ENCODE peak calls at places on chromosomes 13 and 19, in six cellular contexts. One of them, this sample, is unnamed.

GRCh38 chr13:70668293-70668692 is 560.0 kb upstream of the KLHL1 start:
- DNase-seq in aorta: no peak
- DNase-seq in esophagus muscularis mucosa: no peak
- DNase-seq in uterus: no peak
- DNase-seq in colonic mucosa: no peak
- DNase-seq in right lobe of liver: no peak
- DNase-seq in this sample: no peak

GRCh38 chr13:40341086-40341471 is 325.4 kb downstream of the FOXO1 start:
- DNase-seq in right lobe of liver: no peak
- DNase-seq in colonic mucosa: no peak
- DNase-seq in aorta: no peak
- DNase-seq in esophagus muscularis mucosa: no peak
- DNase-seq in uterus: no peak
- DNase-seq in this sample: no peak

GRCh38 chr19:19079571-19079970 is 15.8 kb downstream of the SLC25A42 start:
- DNase-seq in colonic mucosa: no peak
- DNase-seq in esophagus muscularis mucosa: no peak
- DNase-seq in uterus: no peak
- DNase-seq in aorta: no peak
- DNase-seq in right lobe of liver: no peak
- DNase-seq in this sample: no peak

GRCh38 chr19:10774893-10775292 is 57.0 kb downstream of the DNM2 start:
- DNase-seq in right lobe of liver: no peak
- DNase-seq in aorta: no peak
- DNase-seq in colonic mucosa: no peak
- DNase-seq in uterus: no peak
- DNase-seq in esophagus muscularis mucosa: no peak
- DNase-seq in this sample: no peak

GRCh38 chr13:94966380-94966779 is 254.0 kb upstream of the SOX21 start:
- DNase-seq in right lobe of liver: no peak
- DNase-seq in colonic mucosa: no peak
- DNase-seq in aorta: no peak
- DNase-seq in uterus: no peak
- DNase-seq in esophagus muscularis mucosa: no peak
- DNase-seq in this sample: no peak

GRCh38 chr13:75135325-75135825 is 346.6 kb downstream of the TBC1D4 start:
- DNase-seq in right lobe of liver: no peak
- DNase-seq in colonic mucosa: no peak
- DNase-seq in aorta: no peak
- DNase-seq in esophagus muscularis mucosa: no peak
- DNase-seq in uterus: no peak
- DNase-seq in this sample: no peak

GRCh38 chr13:67619987-67620386 is 389.9 kb upstream of the PCDH9 start:
- DNase-seq in esophagus muscularis mucosa: no peak
- DNase-seq in uterus: no peak
- DNase-seq in right lobe of liver: no peak
- DNase-seq in colonic mucosa: no peak
- DNase-seq in aorta: no peak
- DNase-seq in this sample: no peak

GRCh38 chr19:35142531-35143230 is 374 bp upstream of the FXYD7 start:
- DNase-seq in colonic mucosa: peak; percentile 70
- DNase-seq in uterus: peak; percentile 55
- DNase-seq in right lobe of liver: no peak
- DNase-seq in aorta: peak; percentile 84
- DNase-seq in esophagus muscularis mucosa: no peak
- DNase-seq in this sample: peak; percentile 86

GRCh38 chr13:78785764-78786163 is 126.8 kb upstream of the OBI1 start:
- DNase-seq in aorta: no peak
- DNase-seq in colonic mucosa: no peak
- DNase-seq in uterus: no peak
- DNase-seq in right lobe of liver: no peak
- DNase-seq in esophagus muscularis mucosa: no peak
- DNase-seq in this sample: no peak

GRCh38 chr19:55578761-55579747 is 1.6 kb downstream of the ZNF579 start:
- DNase-seq in esophagus muscularis mucosa: no peak
- DNase-seq in uterus: no peak
- DNase-seq in colonic mucosa: no peak
- DNase-seq in aorta: no peak
- DNase-seq in right lobe of liver: no peak
- DNase-seq in this sample: no peak

GRCh38 chr19:16518483-16519229 is 22.5 kb downstream of the C19orf44 start:
- DNase-seq in uterus: no peak
- DNase-seq in colonic mucosa: no peak
- DNase-seq in esophagus muscularis mucosa: no peak
- DNase-seq in aorta: no peak
- DNase-seq in right lobe of liver: no peak
- DNase-seq in this sample: no peak

GRCh38 chr13:44109986-44110640 is 230.4 kb downstream of the LACC1 start:
- DNase-seq in uterus: no peak
- DNase-seq in esophagus muscularis mucosa: peak; percentile 70
- DNase-seq in right lobe of liver: no peak
- DNase-seq in aorta: no peak
- DNase-seq in colonic mucosa: peak; percentile 44
- DNase-seq in this sample: no peak

GRCh38 chr13:48502601-48503319 is 30.1 kb downstream of the RCBTB2 start:
- DNase-seq in esophagus muscularis mucosa: no peak
- DNase-seq in uterus: no peak
- DNase-seq in colonic mucosa: no peak
- DNase-seq in aorta: no peak
- DNase-seq in right lobe of liver: no peak
- DNase-seq in this sample: no peak

GRCh38 chr13:64414381-64414780 is 2815.8 kb downstream of the PCDH9 start:
- DNase-seq in esophagus muscularis mucosa: no peak
- DNase-seq in uterus: no peak
- DNase-seq in colonic mucosa: no peak
- DNase-seq in aorta: no peak
- DNase-seq in right lobe of liver: no peak
- DNase-seq in this sample: no peak

GRCh38 chr19:33350538-33351309 is 22.8 kb upstream of the CEBPG start:
- DNase-seq in right lobe of liver: no peak
- DNase-seq in colonic mucosa: no peak
- DNase-seq in esophagus muscularis mucosa: no peak
- DNase-seq in uterus: no peak
- DNase-seq in aorta: no peak
- DNase-seq in this sample: no peak

GRCh38 chr13:69769637-69770036 is 338.0 kb upstream of the ATXN8OS start:
- DNase-seq in esophagus muscularis mucosa: no peak
- DNase-seq in right lobe of liver: no peak
- DNase-seq in aorta: no peak
- DNase-seq in uterus: no peak
- DNase-seq in colonic mucosa: no peak
- DNase-seq in this sample: no peak

GRCh38 chr19:33501957-33502356 is 19.6 kb downstream of the PEPD start:
- DNase-seq in esophagus muscularis mucosa: no peak
- DNase-seq in aorta: peak; percentile 43
- DNase-seq in colonic mucosa: no peak
- DNase-seq in right lobe of liver: peak; percentile 96
- DNase-seq in uterus: no peak
- DNase-seq in this sample: no peak

GRCh38 chr19:10183926-10184325 is 10.8 kb downstream of the DNMT1 start:
- DNase-seq in aorta: no peak
- DNase-seq in esophagus muscularis mucosa: no peak
- DNase-seq in right lobe of liver: no peak
- DNase-seq in uterus: no peak
- DNase-seq in colonic mucosa: no peak
- DNase-seq in this sample: no peak

GRCh38 chr13:37488682-37489081 is 109.9 kb downstream of the POSTN start:
- DNase-seq in colonic mucosa: no peak
- DNase-seq in uterus: no peak
- DNase-seq in aorta: no peak
- DNase-seq in right lobe of liver: no peak
- DNase-seq in esophagus muscularis mucosa: no peak
- DNase-seq in this sample: no peak

GRCh38 chr13:109293166-109293565 is 493.2 kb downstream of the IRS2 start:
- DNase-seq in right lobe of liver: no peak
- DNase-seq in uterus: no peak
- DNase-seq in colonic mucosa: no peak
- DNase-seq in esophagus muscularis mucosa: no peak
- DNase-seq in aorta: no peak
- DNase-seq in this sample: no peak

GRCh38 chr13:113121928-113122420 is 625 bp upstream of the F10 start:
- DNase-seq in colonic mucosa: no peak
- DNase-seq in right lobe of liver: peak; percentile 53
- DNase-seq in uterus: no peak
- DNase-seq in esophagus muscularis mucosa: no peak
- DNase-seq in aorta: peak; percentile 59
- DNase-seq in this sample: no peak

GRCh38 chr19:44643605-44644390 is at the start of gene PVR:
- DNase-seq in uterus: peak; percentile 56
- DNase-seq in right lobe of liver: peak; percentile 88
- DNase-seq in colonic mucosa: peak; percentile 79
- DNase-seq in aorta: peak; percentile 92
- DNase-seq in esophagus muscularis mucosa: no peak
- DNase-seq in this sample: no peak

GRCh38 chr19:19444694-19445155 is 39.2 kb downstream of the GATAD2A start:
- DNase-seq in aorta: no peak
- DNase-seq in esophagus muscularis mucosa: no peak
- DNase-seq in colonic mucosa: no peak
- DNase-seq in right lobe of liver: no peak
- DNase-seq in uterus: no peak
- DNase-seq in this sample: no peak

GRCh38 chr19:39212377-39212742 is 8.3 kb upstream of the SYCN start:
- DNase-seq in esophagus muscularis mucosa: no peak
- DNase-seq in aorta: no peak
- DNase-seq in uterus: no peak
- DNase-seq in colonic mucosa: peak; percentile 43
- DNase-seq in right lobe of liver: peak; percentile 55
- DNase-seq in this sample: peak; percentile 44

GRCh38 chr13:24699541-24699940 is 19.3 kb downstream of the ATP12A start:
- DNase-seq in right lobe of liver: no peak
- DNase-seq in esophagus muscularis mucosa: no peak
- DNase-seq in colonic mucosa: no peak
- DNase-seq in aorta: no peak
- DNase-seq in uterus: no peak
- DNase-seq in this sample: no peak

GRCh38 chr19:17311455-17312248 is 2.3 kb downstream of the DDA1 start:
- DNase-seq in right lobe of liver: no peak
- DNase-seq in uterus: no peak
- DNase-seq in colonic mucosa: no peak
- DNase-seq in aorta: no peak
- DNase-seq in esophagus muscularis mucosa: no peak
- DNase-seq in this sample: no peak

DNA sequence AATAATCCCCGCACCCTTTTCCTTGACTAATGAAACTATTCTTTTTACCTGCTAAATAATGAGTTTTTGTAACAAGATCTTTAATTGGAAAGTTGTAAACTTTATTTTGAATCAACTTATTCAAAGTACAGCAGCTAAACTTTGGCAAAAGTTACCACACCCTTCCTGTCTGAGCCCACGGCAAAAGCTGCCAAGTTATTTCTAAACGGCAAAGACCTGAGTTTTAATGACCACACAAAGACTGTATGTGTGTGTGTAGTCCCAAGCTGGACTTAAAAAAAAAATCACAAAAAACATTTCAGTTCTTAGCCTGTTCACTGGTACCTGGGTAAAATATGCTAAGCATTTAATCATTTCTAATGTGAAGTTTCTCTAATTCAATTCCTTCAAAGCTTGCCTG is 60.7 kb downstream of the ZAR1L start:
- DNase-seq in uterus: no peak
- DNase-seq in colonic mucosa: no peak
- DNase-seq in aorta: no peak
- DNase-seq in right lobe of liver: no peak
- DNase-seq in esophagus muscularis mucosa: no peak
- DNase-seq in this sample: no peak
- H3K27ac ChIP-seq in uterus: peak overlapping the region; percentile 62
- H3K27ac ChIP-seq in colonic mucosa: peak overlapping the region; percentile 37
- H3K27ac ChIP-seq in aorta: peak overlapping the region; percentile 93
- H3K27ac ChIP-seq in right lobe of liver: peak overlapping the region; percentile 88
- H3K27ac ChIP-seq in esophagus muscularis mucosa: peak overlapping the region; percentile 83
- H3K27ac ChIP-seq in this sample: no peak overlapping the region

GRCh38 chr19:49141352-49141751 is 13.8 kb downstream of the HRC start:
- DNase-seq in esophagus muscularis mucosa: no peak
- DNase-seq in right lobe of liver: no peak
- DNase-seq in colonic mucosa: no peak
- DNase-seq in uterus: no peak
- DNase-seq in aorta: no peak
- DNase-seq in this sample: no peak
- H3K27ac ChIP-seq in esophagus muscularis mucosa: no peak overlapping the region
- H3K27ac ChIP-seq in right lobe of liver: no peak overlapping the region
- H3K27ac ChIP-seq in colonic mucosa: no peak overlapping the region
- H3K27ac ChIP-seq in uterus: no peak overlapping the region
- H3K27ac ChIP-seq in aorta: no peak overlapping the region
- H3K27ac ChIP-seq in this sample: no peak overlapping the region

GRCh38 chr19:3409346-3410064 is 43.1 kb downstream of the NFIC start:
- DNase-seq in uterus: peak; percentile 80
- DNase-seq in right lobe of liver: peak; percentile 98
- DNase-seq in aorta: peak; percentile 79
- DNase-seq in colonic mucosa: no peak
- DNase-seq in esophagus muscularis mucosa: peak; percentile 96
- DNase-seq in this sample: no peak
- H3K27ac ChIP-seq in uterus: peak overlapping the region; percentile 100
- H3K27ac ChIP-seq in right lobe of liver: peak overlapping the region; percentile 99
- H3K27ac ChIP-seq in aorta: peak overlapping the region; percentile 46
- H3K27ac ChIP-seq in colonic mucosa: peak overlapping the region; percentile 44
- H3K27ac ChIP-seq in esophagus muscularis mucosa: peak overlapping the region; percentile 98
- H3K27ac ChIP-seq in this sample: no peak overlapping the region

GRCh38 chr19:50025022-50025793 is at the start of gene VRK3:
- DNase-seq in aorta: peak; percentile 100
- DNase-seq in uterus: peak; percentile 99
- DNase-seq in esophagus muscularis mucosa: peak; percentile 99
- DNase-seq in right lobe of liver: peak; percentile 100
- DNase-seq in colonic mucosa: peak; percentile 100
- DNase-seq in this sample: peak; percentile 93
- H3K27ac ChIP-seq in aorta: peak within 1 kb of the TSS; percentile 83
- H3K27ac ChIP-seq in uterus: peak within 1 kb of the TSS; percentile 88
- H3K27ac ChIP-seq in esophagus muscularis mucosa: peak within 1 kb of the TSS; percentile 86
- H3K27ac ChIP-seq in right lobe of liver: peak within 1 kb of the TSS; percentile 91
- H3K27ac ChIP-seq in colonic mucosa: peak within 1 kb of the TSS; percentile 96
- H3K27ac ChIP-seq in this sample: peak within 1 kb of the TSS; percentile 96

GRCh38 chr19:1286451-1286858 is 782 bp downstream of the EFNA2 start:
- DNase-seq in aorta: no peak
- DNase-seq in esophagus muscularis mucosa: no peak
- DNase-seq in right lobe of liver: no peak
- DNase-seq in uterus: no peak
- DNase-seq in colonic mucosa: no peak
- DNase-seq in this sample: no peak
- H3K27ac ChIP-seq in aorta: no peak overlapping the region
- H3K27ac ChIP-seq in esophagus muscularis mucosa: no peak overlapping the region
- H3K27ac ChIP-seq in right lobe of liver: no peak overlapping the region
- H3K27ac ChIP-seq in uterus: no peak overlapping the region
- H3K27ac ChIP-seq in colonic mucosa: peak overlapping the region; percentile 85
- H3K27ac ChIP-seq in this sample: no peak overlapping the region

DNA sequence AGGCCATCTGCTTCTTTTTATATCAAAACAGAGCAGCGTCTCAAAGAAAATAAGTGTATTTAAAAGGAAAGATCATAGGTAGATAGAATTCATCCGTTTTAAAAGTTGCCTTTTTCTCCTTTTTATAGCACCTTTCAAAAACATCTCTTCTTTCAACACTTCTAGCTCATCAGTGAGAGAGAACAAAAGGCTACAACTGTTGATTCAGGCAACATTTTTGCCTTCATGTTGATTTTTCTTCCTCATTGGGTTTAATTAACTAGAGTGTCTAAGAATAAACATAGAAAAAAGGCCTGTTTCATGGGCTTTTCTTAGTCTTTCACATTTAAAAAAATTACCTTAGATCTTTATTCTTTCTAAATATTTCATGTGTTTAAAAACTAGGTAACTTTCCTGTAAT is 13.6 kb downstream of the COL4A2 start:
- DNase-seq in colonic mucosa: no peak
- DNase-seq in esophagus muscularis mucosa: no peak
- DNase-seq in right lobe of liver: no peak
- DNase-seq in aorta: no peak
- DNase-seq in uterus: no peak
- DNase-seq in this sample: no peak
- H3K27ac ChIP-seq in colonic mucosa: no peak overlapping the region
- H3K27ac ChIP-seq in esophagus muscularis mucosa: peak overlapping the region; percentile 91
- H3K27ac ChIP-seq in right lobe of liver: no peak overlapping the region
- H3K27ac ChIP-seq in aorta: no peak overlapping the region
- H3K27ac ChIP-seq in uterus: peak overlapping the region; percentile 93
- H3K27ac ChIP-seq in this sample: no peak overlapping the region